ENCODE peak calls at places on chromosomes 5 and 9, in seven cellular contexts. One of them, this sample, is unnamed.
A peak's percentile ranks its signal among the peaks of the same experiment; 100 is the strongest.

GRCh38 chr9:83933804-83934203 is 12.6 kb upstream of the KIF27 start:
- DNase-seq in K562: no peak
- DNase-seq in HepG2: no peak
- DNase-seq in SK-N-SH: no peak
- DNase-seq in GM12892: no peak
- DNase-seq in H1: no peak
- DNase-seq in GM12878: no peak
- DNase-seq in this sample: no peak

GRCh38 chr5:115246361-115246991 is 16.2 kb downstream of the PGGT1B start:
- DNase-seq in K562: peak; percentile 44
- DNase-seq in HepG2: peak; percentile 49
- DNase-seq in SK-N-SH: peak; percentile 42
- DNase-seq in GM12892: no peak
- DNase-seq in H1: no peak
- DNase-seq in GM12878: peak; percentile 7
- DNase-seq in this sample: no peak

GRCh38 chr9:2824564-2824963 is 19.3 kb downstream of the PUM3 start:
- DNase-seq in K562: no peak
- DNase-seq in HepG2: no peak
- DNase-seq in SK-N-SH: peak; percentile 24
- DNase-seq in GM12892: no peak
- DNase-seq in H1: no peak
- DNase-seq in GM12878: no peak
- DNase-seq in this sample: no peak

GRCh38 chr5:159263569-159263905 is 447 bp downstream of the UBLCP1 start:
- DNase-seq in K562: no peak
- DNase-seq in HepG2: no peak
- DNase-seq in SK-N-SH: no peak
- DNase-seq in GM12892: no peak
- DNase-seq in H1: no peak
- DNase-seq in GM12878: no peak
- DNase-seq in this sample: no peak

GRCh38 chr5:179113143-179113530 is 53.0 kb downstream of the ZNF354C start:
- DNase-seq in K562: no peak
- DNase-seq in HepG2: no peak
- DNase-seq in SK-N-SH: no peak
- DNase-seq in GM12892: no peak
- DNase-seq in H1: no peak
- DNase-seq in GM12878: no peak
- DNase-seq in this sample: no peak

GRCh38 chr9:8436791-8437190 is 637.2 kb upstream of the DMAC1 start:
- DNase-seq in K562: no peak
- DNase-seq in HepG2: no peak
- DNase-seq in SK-N-SH: no peak
- DNase-seq in GM12892: no peak
- DNase-seq in H1: no peak
- DNase-seq in GM12878: no peak
- DNase-seq in this sample: no peak

GRCh38 chr5:90484540-90484939 is 9.9 kb downstream of the POLR3G start:
- DNase-seq in K562: no peak
- DNase-seq in HepG2: no peak
- DNase-seq in SK-N-SH: no peak
- DNase-seq in GM12892: no peak
- DNase-seq in H1: no peak
- DNase-seq in GM12878: no peak
- DNase-seq in this sample: no peak

GRCh38 chr5:176570044-176570443 is 20.9 kb downstream of the CDHR2 start:
- DNase-seq in K562: no peak
- DNase-seq in HepG2: no peak
- DNase-seq in SK-N-SH: no peak
- DNase-seq in GM12892: no peak
- DNase-seq in H1: no peak
- DNase-seq in GM12878: no peak
- DNase-seq in this sample: no peak

GRCh38 chr9:61668846-61669245 is 479.0 kb downstream of the SPATA31A7 start:
- DNase-seq in K562: no peak
- DNase-seq in HepG2: no peak
- DNase-seq in SK-N-SH: no peak
- DNase-seq in GM12892: no peak
- DNase-seq in H1: no peak
- DNase-seq in GM12878: no peak
- DNase-seq in this sample: no peak

GRCh38 chr5:81021951-81022687 is 62.0 kb downstream of the RASGRF2 start:
- DNase-seq in K562: no peak
- DNase-seq in HepG2: no peak
- DNase-seq in SK-N-SH: no peak
- DNase-seq in GM12892: no peak
- DNase-seq in H1: no peak
- DNase-seq in GM12878: no peak
- DNase-seq in this sample: no peak

GRCh38 chr5:159211712-159212111 is 2.4 kb upstream of the RNF145 start:
- DNase-seq in K562: peak; percentile 20
- DNase-seq in HepG2: no peak
- DNase-seq in SK-N-SH: peak; percentile 27
- DNase-seq in GM12892: no peak
- DNase-seq in H1: no peak
- DNase-seq in GM12878: no peak
- DNase-seq in this sample: no peak

GRCh38 chr9:111940697-111941096 is 44.1 kb downstream of the UGCG start:
- DNase-seq in K562: no peak
- DNase-seq in HepG2: no peak
- DNase-seq in SK-N-SH: no peak
- DNase-seq in GM12892: no peak
- DNase-seq in H1: no peak
- DNase-seq in GM12878: no peak
- DNase-seq in this sample: no peak

GRCh38 chr9:119185298-119185697 is 183.9 kb downstream of the BRINP1 start:
- DNase-seq in K562: no peak
- DNase-seq in HepG2: no peak
- DNase-seq in SK-N-SH: no peak
- DNase-seq in GM12892: no peak
- DNase-seq in H1: no peak
- DNase-seq in GM12878: no peak
- DNase-seq in this sample: no peak

GRCh38 chr9:95225016-95225745 is 92.3 kb downstream of the FANCC start:
- DNase-seq in K562: no peak
- DNase-seq in HepG2: peak; percentile 2
- DNase-seq in SK-N-SH: peak; percentile 61
- DNase-seq in GM12892: no peak
- DNase-seq in H1: no peak
- DNase-seq in GM12878: no peak
- DNase-seq in this sample: no peak

GRCh38 chr5:80754900-80755299 is 100.1 kb upstream of the DHFR start:
- DNase-seq in K562: no peak
- DNase-seq in HepG2: no peak
- DNase-seq in SK-N-SH: no peak
- DNase-seq in GM12892: no peak
- DNase-seq in H1: no peak
- DNase-seq in GM12878: peak; percentile 33
- DNase-seq in this sample: no peak

GRCh38 chr5:105593011-105593760 is 2030.6 kb upstream of the NUDT12 start:
- DNase-seq in K562: peak; percentile 76
- DNase-seq in HepG2: no peak
- DNase-seq in SK-N-SH: peak; percentile 11
- DNase-seq in GM12892: no peak
- DNase-seq in H1: no peak
- DNase-seq in GM12878: no peak
- DNase-seq in this sample: no peak

GRCh38 chr9:81073821-81074220 is 615.5 kb downstream of the TLE1 start:
- DNase-seq in K562: no peak
- DNase-seq in HepG2: no peak
- DNase-seq in SK-N-SH: no peak
- DNase-seq in GM12892: no peak
- DNase-seq in H1: no peak
- DNase-seq in GM12878: no peak
- DNase-seq in this sample: no peak

GRCh38 chr9:96236854-96237545 is 65.0 kb downstream of the HSD17B3 start:
- DNase-seq in K562: no peak
- DNase-seq in HepG2: no peak
- DNase-seq in SK-N-SH: no peak
- DNase-seq in GM12892: no peak
- DNase-seq in H1: no peak
- DNase-seq in GM12878: no peak
- DNase-seq in this sample: no peak

GRCh38 chr5:535781-536698 is 11.8 kb upstream of the SLC9A3 start:
- DNase-seq in K562: no peak
- DNase-seq in HepG2: no peak
- DNase-seq in SK-N-SH: no peak
- DNase-seq in GM12892: no peak
- DNase-seq in H1: no peak
- DNase-seq in GM12878: no peak
- DNase-seq in this sample: no peak

GRCh38 chr9:16671591-16672137 is 198.8 kb downstream of the BNC2 start:
- DNase-seq in K562: no peak
- DNase-seq in HepG2: no peak
- DNase-seq in SK-N-SH: no peak
- DNase-seq in GM12892: no peak
- DNase-seq in H1: no peak
- DNase-seq in GM12878: peak; percentile 19
- DNase-seq in this sample: no peak

GRCh38 chr5:124721336-124721735 is 25.1 kb downstream of the ZNF608 start:
- DNase-seq in K562: no peak
- DNase-seq in HepG2: no peak
- DNase-seq in SK-N-SH: peak; percentile 42
- DNase-seq in GM12892: no peak
- DNase-seq in H1: no peak
- DNase-seq in GM12878: no peak
- DNase-seq in this sample: no peak

DNA sequence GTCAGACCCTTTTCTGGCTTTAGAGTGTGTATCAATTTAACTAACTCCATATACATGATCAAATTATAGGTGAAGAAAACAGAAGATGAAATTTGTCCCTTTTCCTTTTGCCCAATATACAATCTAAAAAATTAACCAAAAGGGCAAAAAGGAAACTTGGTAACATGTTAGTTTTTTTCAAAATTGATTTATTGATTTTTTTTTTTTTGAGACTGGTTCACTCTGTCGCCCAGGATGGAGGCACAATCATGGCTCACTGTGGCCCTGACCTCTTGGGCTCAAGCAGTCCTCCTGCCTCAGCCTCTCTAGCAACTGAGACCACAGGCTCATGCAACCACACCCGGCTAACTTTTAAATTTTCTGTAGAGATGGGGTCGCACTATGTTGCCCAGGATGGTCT is 169.3 kb upstream of the SPRY4 start:
- DNase-seq in K562: no peak
- DNase-seq in HepG2: no peak
- DNase-seq in SK-N-SH: no peak
- DNase-seq in GM12892: no peak
- DNase-seq in H1: no peak
- DNase-seq in GM12878: no peak
- DNase-seq in this sample: no peak
- TF ChIP-seq TAF1 in K562: no peak
- TF ChIP-seq TAF1 in HepG2: no peak
- TF ChIP-seq TAF1 in SK-N-SH: no peak
- TF ChIP-seq TAF1 in GM12892: no peak
- TF ChIP-seq TAF1 in H1: no peak
- TF ChIP-seq TAF1 in GM12878: no peak
- TF ChIP-seq TAF1 in this sample: no peak

GRCh38 chr9:90839183-90839582 is 37.6 kb downstream of the SYK start:
- DNase-seq in K562: no peak
- DNase-seq in HepG2: no peak
- DNase-seq in SK-N-SH: no peak
- DNase-seq in GM12892: no peak
- DNase-seq in H1: no peak
- DNase-seq in GM12878: no peak
- DNase-seq in this sample: no peak

GRCh38 chr9:90836396-90837080 is 34.9 kb downstream of the SYK start:
- DNase-seq in K562: no peak
- DNase-seq in HepG2: no peak
- DNase-seq in SK-N-SH: no peak
- DNase-seq in GM12892: no peak
- DNase-seq in H1: no peak
- DNase-seq in GM12878: no peak
- DNase-seq in this sample: no peak

GRCh38 chr9:90835206-90835605 is 33.6 kb downstream of the SYK start:
- DNase-seq in K562: no peak
- DNase-seq in HepG2: no peak
- DNase-seq in SK-N-SH: no peak
- DNase-seq in GM12892: no peak
- DNase-seq in H1: no peak
- DNase-seq in GM12878: no peak
- DNase-seq in this sample: no peak

GRCh38 chr9:90838761-90839160 is 37.1 kb downstream of the SYK start:
- DNase-seq in K562: no peak
- DNase-seq in HepG2: no peak
- DNase-seq in SK-N-SH: no peak
- DNase-seq in GM12892: no peak
- DNase-seq in H1: no peak
- DNase-seq in GM12878: no peak
- DNase-seq in this sample: no peak

GRCh38 chr9:90838098-90838497 is 36.5 kb downstream of the SYK start:
- DNase-seq in K562: no peak
- DNase-seq in HepG2: no peak
- DNase-seq in SK-N-SH: no peak
- DNase-seq in GM12892: no peak
- DNase-seq in H1: no peak
- DNase-seq in GM12878: no peak
- DNase-seq in this sample: no peak
- TF ChIP-seq TAF1 in K562: no peak
- TF ChIP-seq TAF1 in HepG2: no peak
- TF ChIP-seq TAF1 in SK-N-SH: no peak
- TF ChIP-seq TAF1 in GM12892: no peak
- TF ChIP-seq TAF1 in H1: no peak
- TF ChIP-seq TAF1 in GM12878: no peak
- TF ChIP-seq TAF1 in this sample: no peak

GRCh38 chr5:93578813-93579560 is 2.0 kb downstream of the NR2F1-AS1 start:
- DNase-seq in K562: no peak
- DNase-seq in HepG2: no peak
- DNase-seq in SK-N-SH: peak; percentile 52
- DNase-seq in GM12892: no peak
- DNase-seq in H1: no peak
- DNase-seq in GM12878: no peak
- DNase-seq in this sample: no peak
- TF ChIP-seq TAF1 in K562: no peak
- TF ChIP-seq TAF1 in HepG2: no peak
- TF ChIP-seq TAF1 in SK-N-SH: no peak
- TF ChIP-seq TAF1 in GM12892: no peak
- TF ChIP-seq TAF1 in H1: no peak
- TF ChIP-seq TAF1 in GM12878: no peak
- TF ChIP-seq TAF1 in this sample: no peak

GRCh38 chr5:32360906-32361305 is 48.2 kb upstream of the MTMR12 start:
- DNase-seq in K562: no peak
- DNase-seq in HepG2: no peak
- DNase-seq in SK-N-SH: no peak
- DNase-seq in GM12892: no peak
- DNase-seq in H1: no peak
- DNase-seq in GM12878: no peak
- DNase-seq in this sample: no peak

GRCh38 chr5:32363030-32363429 is 50.3 kb upstream of the MTMR12 start:
- DNase-seq in K562: no peak
- DNase-seq in HepG2: no peak
- DNase-seq in SK-N-SH: no peak
- DNase-seq in GM12892: no peak
- DNase-seq in H1: no peak
- DNase-seq in GM12878: no peak
- DNase-seq in this sample: no peak

GRCh38 chr5:32357678-32358077 is 44.9 kb upstream of the MTMR12 start:
- DNase-seq in K562: no peak
- DNase-seq in HepG2: no peak
- DNase-seq in SK-N-SH: no peak
- DNase-seq in GM12892: no peak
- DNase-seq in H1: no peak
- DNase-seq in GM12878: no peak
- DNase-seq in this sample: no peak

GRCh38 chr5:32365623-32366022 is 52.9 kb upstream of the MTMR12 start:
- DNase-seq in K562: no peak
- DNase-seq in HepG2: no peak
- DNase-seq in SK-N-SH: no peak
- DNase-seq in GM12892: no peak
- DNase-seq in H1: no peak
- DNase-seq in GM12878: no peak
- DNase-seq in this sample: no peak

GRCh38 chr5:32362527-32362926 is 49.8 kb upstream of the MTMR12 start:
- DNase-seq in K562: no peak
- DNase-seq in HepG2: no peak
- DNase-seq in SK-N-SH: no peak
- DNase-seq in GM12892: no peak
- DNase-seq in H1: no peak
- DNase-seq in GM12878: no peak
- DNase-seq in this sample: no peak
- TF ChIP-seq TAF1 in K562: no peak
- TF ChIP-seq TAF1 in HepG2: no peak
- TF ChIP-seq TAF1 in SK-N-SH: no peak
- TF ChIP-seq TAF1 in GM12892: no peak
- TF ChIP-seq TAF1 in H1: no peak
- TF ChIP-seq TAF1 in GM12878: no peak
- TF ChIP-seq TAF1 in this sample: no peak

This sample was measured in GM12891.